ENCODE peak calls at places on chromosomes 12 and 14, in six cellular contexts. I, V, P, L, Z and Q are unnamed samples.

GRCh38 chr12:3431685-3432084 is 59.3 kb upstream of the PRMT8 start:
- DNase-seq in I (no peak), Z (no peak), V (no peak), L (no peak), P (no peak), Q (no peak)

GRCh38 chr12:115322275-115322674 is 638.3 kb upstream of the TBX3 start:
- DNase-seq in P (no peak), V (peak; percentile 45), L (peak; percentile 60), Z (peak; percentile 76), I (no peak), Q (no peak)

GRCh38 chr12:62910549-62911169 is 24.3 kb downstream of the PPM1H start:
- DNase-seq in P (no peak), L (no peak), Z (no peak), I (no peak), V (no peak), Q (no peak)

GRCh38 chr12:58959639-58960300 is 39.5 kb upstream of the LRIG3 start:
- DNase-seq in Z (peak; percentile 13), L (no peak), V (no peak), P (no peak), I (no peak), Q (no peak)

GRCh38 chr12:13390381-13390856 is 193.9 kb downstream of the EMP1 start:
- DNase-seq in V (no peak), P (no peak), I (no peak), L (peak; percentile 26), Z (peak; percentile 1), Q (no peak)

GRCh38 chr14:83342590-83342989 is 1808.9 kb upstream of the SEL1L start:
- DNase-seq in V (no peak), I (no peak), Z (no peak), P (no peak), L (no peak), Q (no peak)

GRCh38 chr14:89236846-89237245 is 180.2 kb downstream of the FOXN3 start:
- DNase-seq in L (no peak), Z (peak; percentile 52), V (no peak), I (no peak), P (no peak), Q (no peak)

GRCh38 chr14:20969336-20969735 is 14.0 kb downstream of the RNASE2 start:
- DNase-seq in I (no peak), L (no peak), Z (no peak), V (no peak), P (no peak), Q (no peak)

GRCh38 chr14:68569970-68570409 is 222.9 kb downstream of the ZFP36L1 start:
- DNase-seq in V (no peak), L (no peak), I (no peak), Z (no peak), P (no peak), Q (no peak)

GRCh38 chr14:59281613-59282012 is 93.1 kb downstream of the DAAM1 start:
- DNase-seq in I (no peak), L (peak; percentile 81), P (no peak), Z (peak; percentile 72), V (no peak), Q (no peak)